ENCODE peak calls at places on chromosome 3, in four cellular contexts. Q, R, B and W are unnamed samples. For H3K27me3, the result is how much of the 10 kb centered on the place peaks cover.

GRCh38 chr3:196127308-196128040 is 45.6 kb upstream of the TFRC start:
- ATAC-seq in Q (no peak), R (no peak), B (peak), W (no peak)

GRCh38 chr3:150255416-150255815 is 152.7 kb upstream of the TSC22D2 start:
- ATAC-seq in Q (peak), R (no peak), B (peak), W (peak)

GRCh38 chr3:157113832-157114505 is 46.0 kb downstream of the CCNL1 start:
- ATAC-seq in Q (no peak), R (peak), B (peak), W (no peak)

GRCh38 chr3:162134571-162134970 is 638.0 kb downstream of the OTOL1 start:
- ATAC-seq in Q (no peak), R (no peak), B (no peak), W (no peak)

GRCh38 chr3:65623362-65623761 is 415.4 kb downstream of the MAGI1 start:
- ATAC-seq in Q (no peak), R (no peak), B (no peak), W (no peak)

GRCh38 chr3:24086597-24087369 is 141.7 kb downstream of the NR1D2 start:
- ATAC-seq in Q (no peak), R (no peak), B (peak), W (no peak)

GRCh38 chr3:111910806-111911205 is 51.7 kb downstream of the PHLDB2 start:
- ATAC-seq in Q (no peak), R (peak), B (no peak), W (peak)

GRCh38 chr3:35778201-35778600 is 138.9 kb downstream of the ARPP21 start:
- ATAC-seq in Q (no peak), R (no peak), B (no peak), W (no peak)

GRCh38 chr3:177429066-177429465 is 231.8 kb upstream of the TBL1XR1 start:
- ATAC-seq in Q (no peak), R (no peak), B (no peak), W (peak)

GRCh38 chr3:71454513-71455423 is 128.8 kb downstream of the FOXP1 start:
- ATAC-seq in Q (no peak), R (no peak), B (no peak), W (no peak)

GRCh38 chr3:172033392-172033791 is 6.0 kb upstream of the FNDC3B start:
- ATAC-seq in Q (no peak), R (no peak), B (no peak), W (no peak)

GRCh38 chr3:135907422-135908165 is 57.9 kb upstream of the PPP2R3A start:
- ATAC-seq in Q (no peak), R (peak), B (no peak), W (no peak)

GRCh38 chr3:105397974-105398373 is 31.3 kb downstream of the ALCAM start:
- ATAC-seq in Q (no peak), R (no peak), B (no peak), W (no peak)

GRCh38 chr3:50584391-50584790 is 15.1 kb downstream of the HEMK1 start:
- ATAC-seq in Q (no peak), R (no peak), B (no peak), W (no peak)

GRCh38 chr3:50583897-50584296 is 14.6 kb downstream of the HEMK1 start:
- ATAC-seq in Q (no peak), R (no peak), B (no peak), W (peak)

GRCh38 chr3:50582083-50582482 is 12.8 kb downstream of the HEMK1 start:
- ATAC-seq in Q (no peak), R (no peak), B (no peak), W (no peak)

GRCh38 chr3:50581459-50581842 is 12.1 kb downstream of the HEMK1 start:
- ATAC-seq in Q (no peak), R (no peak), B (no peak), W (no peak)

GRCh38 chr3:50580683-50581458 is 11.5 kb downstream of the HEMK1 start:
- ATAC-seq in Q (no peak), R (peak), B (peak), W (no peak)
- TF ChIP-seq CTCF in Q (no peak), R (no peak), B (no peak), W (no peak)

GRCh38 chr3:133928903-133929607 is 33.4 kb upstream of the RAB6B start:
- ATAC-seq in Q (no peak), R (no peak), B (no peak), W (no peak)

GRCh38 chr3:133928136-133928893 is 32.6 kb upstream of the RAB6B start:
- ATAC-seq in Q (no peak), R (no peak), B (no peak), W (no peak)

GRCh38 chr3:133925960-133926735 is 30.5 kb upstream of the RAB6B start:
- ATAC-seq in Q (no peak), R (no peak), B (peak), W (no peak)

GRCh38 chr3:133926736-133927542 is 31.3 kb upstream of the RAB6B start:
- ATAC-seq in Q (peak), R (no peak), B (peak), W (peak)

GRCh38 chr3:133927543-133928066 is 31.9 kb upstream of the RAB6B start:
- ATAC-seq in Q (peak), R (peak), B (peak), W (peak)
- TF ChIP-seq POLR2AphosphoS5 in Q (no peak), R (no peak), B (no peak), W (no peak)

GRCh38 chr3:69612791-69613190 is 126.5 kb upstream of the MITF start:
- ATAC-seq in Q (no peak), R (no peak), B (no peak), W (no peak)
- H3K27me3 ChIP-seq in Q (under half), R (under half), B (under half), W (under half)

GRCh38 chr3:43013743-43014155 is 34.6 kb downstream of the GASK1A start:
- ATAC-seq in Q (no peak), R (no peak), B (no peak), W (no peak)

GRCh38 chr3:43014216-43014615 is 35.1 kb downstream of the GASK1A start:
- ATAC-seq in Q (no peak), R (no peak), B (no peak), W (no peak)

GRCh38 chr3:43013256-43013655 is 34.1 kb downstream of the GASK1A start:
- ATAC-seq in Q (no peak), R (no peak), B (no peak), W (no peak)

GRCh38 chr3:43011638-43012037 is 32.5 kb downstream of the GASK1A start:
- ATAC-seq in Q (no peak), R (no peak), B (no peak), W (no peak)

DNA sequence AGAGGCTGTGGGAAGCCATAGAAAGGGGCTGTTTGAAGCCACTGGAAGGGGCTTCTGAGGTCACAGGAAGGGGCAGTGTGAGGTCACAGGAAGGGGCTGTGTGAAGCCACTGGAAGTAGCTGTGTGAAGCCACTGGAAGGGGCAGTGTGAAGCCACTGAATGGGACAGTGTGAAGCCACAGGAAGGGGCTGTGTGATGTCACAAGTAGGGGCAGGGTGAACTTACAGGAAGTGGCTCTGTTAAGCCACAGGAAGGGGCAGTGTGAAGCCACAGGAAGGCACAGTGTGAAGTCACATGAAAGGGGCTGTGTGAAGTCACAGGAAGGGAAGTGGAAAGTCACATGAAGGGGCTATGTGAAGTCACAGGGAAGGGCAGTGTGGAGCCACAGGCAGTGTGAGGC is 33.1 kb downstream of the GASK1A start:
- ATAC-seq in Q (no peak), R (peak), B (no peak), W (no peak)
- TF ChIP-seq CTCF in Q (no peak), R (no peak), B (no peak), W (no peak)

DNA sequence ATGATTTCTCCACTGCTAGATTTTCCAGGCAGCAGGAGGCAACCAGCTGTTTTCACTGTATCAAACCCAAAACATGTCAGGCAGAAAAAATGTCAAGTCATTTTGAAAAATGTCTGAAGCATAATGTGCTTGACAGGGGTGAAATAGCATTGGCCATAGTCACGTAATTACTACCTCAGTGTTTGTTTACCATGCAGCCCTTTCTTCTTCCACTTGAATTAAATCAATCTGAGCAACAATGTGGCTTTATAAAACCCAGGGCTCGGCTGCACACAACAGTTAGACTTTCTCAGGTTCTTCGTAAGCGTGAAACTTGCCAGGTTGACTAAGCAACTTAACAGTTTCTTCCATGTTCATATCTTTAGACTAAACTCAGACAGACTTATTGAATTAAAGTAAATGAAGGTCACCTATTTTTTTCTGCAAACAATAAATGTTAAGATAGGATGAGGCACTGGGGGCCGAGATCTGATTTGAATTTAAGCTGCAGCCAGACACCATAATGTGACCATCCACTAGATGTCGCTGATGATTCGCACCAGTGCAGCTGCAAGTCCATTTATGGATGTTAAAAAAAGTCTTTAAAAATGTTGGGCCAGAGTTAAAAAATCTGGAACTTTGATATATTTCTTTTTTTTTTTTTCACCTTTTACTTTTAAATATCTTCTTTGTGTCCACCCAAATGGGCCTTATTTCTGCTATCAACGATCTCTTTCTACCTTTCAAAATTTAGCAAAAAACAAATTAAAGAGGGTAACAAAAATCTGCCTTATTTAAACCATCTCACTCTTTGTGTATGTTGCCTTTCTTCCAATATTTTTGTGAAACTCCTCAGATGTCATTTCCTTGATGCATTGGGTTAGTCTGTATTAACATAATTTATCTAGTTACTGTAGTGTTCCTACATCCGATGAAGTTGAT is 305.9 kb downstream of the CACNA2D3 start:
- ATAC-seq in Q (no peak), R (peak), B (peak), W (no peak)
- TF ChIP-seq POLR2AphosphoS5 in Q (no peak), R (no peak), B (no peak), W (no peak)

DNA sequence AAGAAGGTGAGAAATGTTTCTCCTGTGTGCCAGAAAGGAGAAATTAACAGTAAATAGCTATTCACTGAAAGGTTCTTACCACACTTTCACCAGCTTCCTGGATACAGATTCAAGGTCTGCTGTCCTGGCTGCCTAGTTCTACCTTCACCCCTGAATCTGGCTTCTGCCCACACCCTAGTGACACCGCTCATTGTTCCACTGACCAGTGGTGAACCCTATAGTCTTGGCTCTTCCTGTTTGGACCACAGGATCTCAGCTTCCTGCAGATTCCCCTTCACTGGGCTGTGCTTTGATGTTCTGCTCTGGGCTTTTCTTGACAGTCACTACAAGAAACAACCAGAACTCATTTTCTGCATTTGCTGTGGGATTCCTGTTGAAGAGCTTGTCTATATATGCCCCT is 250.0 kb downstream of the XXYLT1 start:
- ATAC-seq in Q (no peak), R (no peak), B (no peak), W (no peak)
- H3K27me3 ChIP-seq in Q (under half), R (under half), B (under half), W (under half)

GRCh38 chr3:107884719-107885460 is 205.9 kb downstream of the CD47 start:
- ATAC-seq in Q (no peak), R (no peak), B (no peak), W (no peak)
- TF ChIP-seq CTCF in Q (no peak), R (peak), B (no peak), W (no peak)